ENCODE peak calls at places on chromosomes 16 and 17, in seven cellular contexts. H, O, W, M, E, B and Y are unnamed samples.

GRCh38 chr16:86088287-86088686 is 189.3 kb downstream of the IRF8 start:
- DNase-seq in H (no peak), O (no peak), W (no peak), M (no peak), E (no peak), B (no peak), Y (no peak)

GRCh38 chr16:29809850-29810698 is 1.9 kb upstream of the PRRT2 start:
- DNase-seq in H (no peak), O (no peak), W (no peak), M (peak), E (no peak), B (no peak), Y (no peak)

GRCh38 chr17:70608957-70609356 is 439.6 kb downstream of the KCNJ2 start:
- DNase-seq in H (no peak), O (no peak), W (no peak), M (no peak), E (no peak), B (no peak), Y (no peak)

GRCh38 chr16:54931041-54931756 is 534 bp downstream of the IRX5 start:
- DNase-seq in H (peak), O (peak), W (no peak), M (no peak), E (no peak), B (peak), Y (no peak)

GRCh38 chr16:51095890-51096626 is 55.0 kb downstream of the SALL1 start:
- DNase-seq in H (peak), O (no peak), W (no peak), M (no peak), E (no peak), B (no peak), Y (no peak)

GRCh38 chr16:57352636-57353047 is 5.9 kb upstream of the CCL22 start:
- DNase-seq in H (no peak), O (no peak), W (no peak), M (no peak), E (no peak), B (peak), Y (no peak)

GRCh38 chr17:72423718-72424117 is 302.9 kb downstream of the SOX9 start:
- DNase-seq in H (no peak), O (peak), W (no peak), M (no peak), E (no peak), B (peak), Y (no peak)

GRCh38 chr17:81509048-81509686 is 3.4 kb downstream of the ACTG1 start:
- DNase-seq in H (peak), O (no peak), W (no peak), M (no peak), E (no peak), B (no peak), Y (peak)

GRCh38 chr17:74288785-74289184 is 14.8 kb downstream of the DNAI2 start:
- DNase-seq in H (peak), O (no peak), W (no peak), M (no peak), E (no peak), B (peak), Y (peak)